ENCODE peak calls at places on chromosome 3, in five cellular contexts. Z is fibroblast of lung; X is CD4-positive, CD25-positive, alpha-beta regulatory T cell; G is transverse colon; K is small intestine. V is an unnamed sample.

GRCh38 chr3:160575589-160575988 is 10.2 kb upstream of the KPNA4 start:
- DNase-seq in K (no peak), Z (no peak), X (no peak), G (no peak), V (no peak)

GRCh38 chr3:122520861-122521260 is 6.1 kb upstream of the KPNA1 start:
- DNase-seq in X (no peak), G (no peak), K (no peak), Z (no peak), V (no peak)

GRCh38 chr3:11566916-11567315 is 76.8 kb downstream of the VGLL4 start:
- DNase-seq in Z (no peak), X (no peak), K (no peak), G (no peak), V (no peak)

GRCh38 chr3:194640829-194641228 is 7.6 kb upstream of the TMEM44 start:
- DNase-seq in Z (peak; percentile 56), G (no peak), K (no peak), X (peak; percentile 62), V (no peak)

GRCh38 chr3:138938056-138938876 is 8.7 kb downstream of the FOXL2 start:
- DNase-seq in Z (no peak), K (no peak), X (no peak), G (no peak), V (no peak)

GRCh38 chr3:83890039-83890762 is 1068.6 kb upstream of the CADM2 start:
- DNase-seq in X (no peak), G (no peak), Z (peak; percentile 63), K (no peak), V (no peak)

GRCh38 chr3:64687781-64688515 is at the start of gene ADAMTS9:
- DNase-seq in Z (peak; percentile 73), G (peak; percentile 57), X (no peak), K (peak; percentile 52), V (peak; percentile 85)

GRCh38 chr3:114623420-114624046 is 329.7 kb downstream of the TIGIT start:
- DNase-seq in X (no peak), Z (peak; percentile 40), K (peak; percentile 17), G (no peak), V (no peak)

GRCh38 chr3:14890470-14890869 is 56.9 kb upstream of the NR2C2 start:
- DNase-seq in G (no peak), X (no peak), K (no peak), Z (no peak), V (no peak)

GRCh38 chr3:20043398-20043797 is 3.2 kb downstream of the KAT2B start:
- DNase-seq in G (peak; percentile 93), X (peak; percentile 77), K (peak; percentile 96), Z (peak; percentile 19), V (peak; percentile 93)

GRCh38 chr3:81105761-81106160 is 655.7 kb downstream of the GBE1 start:
- DNase-seq in X (no peak), Z (peak; percentile 40), K (no peak), G (no peak), V (no peak)

GRCh38 chr3:122964844-122965243 is 62.7 kb downstream of the SEMA5B start:
- DNase-seq in X (no peak), G (no peak), K (no peak), Z (no peak), V (no peak)

GRCh38 chr3:23941440-23941839 is 3.6 kb upstream of the NR1D2 start:
- DNase-seq in X (no peak), K (no peak), Z (no peak), G (no peak), V (no peak)

GRCh38 chr3:76021376-76021775 is 236.0 kb upstream of the ZNF717 start:
- DNase-seq in K (no peak), G (no peak), X (no peak), Z (no peak), V (no peak)

GRCh38 chr3:10600159-10601125 is 95.1 kb upstream of the ATP2B2 start:
- DNase-seq in Z (peak; percentile 50), G (no peak), X (no peak), K (no peak), V (no peak)

GRCh38 chr3:13186416-13186815 is 113.2 kb upstream of the IQSEC1 start:
- DNase-seq in X (no peak), Z (no peak), K (no peak), G (no peak), V (no peak)

GRCh38 chr3:191397771-191398170 is 63.2 kb upstream of the PYDC2 start:
- DNase-seq in Z (peak; percentile 49), K (no peak), X (no peak), G (no peak), V (no peak)

GRCh38 chr3:126468028-126468891 is 7.4 kb downstream of the ZXDC start:
- DNase-seq in Z (no peak), G (no peak), X (no peak), K (no peak), V (peak; percentile 61)

GRCh38 chr3:169505577-169506155 is 157.8 kb downstream of the MECOM start:
- DNase-seq in X (no peak), K (no peak), Z (no peak), G (no peak), V (no peak)

GRCh38 chr3:168186293-168186983 is 90.7 kb upstream of the GOLIM4 start:
- DNase-seq in Z (no peak), K (no peak), X (no peak), G (no peak), V (no peak)

GRCh38 chr3:52891164-52891563 is 6.2 kb downstream of the STIMATE start:
- DNase-seq in G (no peak), Z (no peak), K (no peak), X (peak; percentile 51), V (no peak)

GRCh38 chr3:107260221-107260620 is 117.0 kb upstream of the CCDC54 start:
- DNase-seq in G (no peak), K (no peak), X (no peak), Z (no peak), V (no peak)

GRCh38 chr3:29026301-29026700 is 254.6 kb upstream of the RBMS3 start:
- DNase-seq in X (peak; percentile 14), Z (no peak), G (no peak), K (no peak), V (no peak)

GRCh38 chr3:162879163-162879562 is 1382.6 kb downstream of the OTOL1 start:
- DNase-seq in K (no peak), G (no peak), X (no peak), Z (no peak), V (no peak)

GRCh38 chr3:123295171-123295900 is 93.6 kb downstream of the SEC22A start:
- DNase-seq in G (no peak), X (no peak), K (no peak), Z (no peak), V (no peak)

GRCh38 chr3:11350374-11350773 is 78.2 kb downstream of the ATG7 start:
- DNase-seq in K (no peak), Z (peak; percentile 13), G (no peak), X (no peak), V (no peak)

GRCh38 chr3:12829404-12829803 is 12.0 kb downstream of the RPL32 start:
- DNase-seq in X (no peak), Z (no peak), G (no peak), K (no peak), V (no peak)

GRCh38 chr3:13475871-13476590 is 4.1 kb upstream of the HDAC11 start:
- DNase-seq in G (no peak), K (no peak), Z (no peak), X (no peak), V (no peak)

GRCh38 chr3:49859576-49860305 is 3.4 kb upstream of the TRAIP start:
- DNase-seq in X (no peak), G (no peak), K (no peak), Z (no peak), V (no peak)

GRCh38 chr3:143170676-143171075 is 51.1 kb downstream of the CHST2 start:
- DNase-seq in K (peak; percentile 14), G (no peak), Z (peak; percentile 64), X (no peak), V (no peak)

GRCh38 chr3:177811835-177812234 is 614.6 kb upstream of the TBL1XR1 start:
- DNase-seq in K (no peak), X (no peak), G (no peak), Z (no peak), V (no peak)

GRCh38 chr3:4680881-4681300 is 187.7 kb downstream of the ITPR1 start:
- DNase-seq in X (no peak), K (no peak), Z (peak; percentile 66), G (no peak), V (no peak)

GRCh38 chr3:7682822-7683229 is 818.8 kb upstream of the LMCD1 start:
- DNase-seq in X (no peak), Z (peak; percentile 97), K (no peak), G (no peak), V (peak; percentile 53)

GRCh38 chr3:7683431-7683830 is 818.2 kb upstream of the LMCD1 start:
- DNase-seq in Z (no peak), K (no peak), X (no peak), G (no peak), V (no peak)

GRCh38 chr3:7687428-7688147 is 814.0 kb upstream of the LMCD1 start:
- DNase-seq in K (no peak), X (no peak), Z (no peak), G (no peak), V (no peak)

DNA sequence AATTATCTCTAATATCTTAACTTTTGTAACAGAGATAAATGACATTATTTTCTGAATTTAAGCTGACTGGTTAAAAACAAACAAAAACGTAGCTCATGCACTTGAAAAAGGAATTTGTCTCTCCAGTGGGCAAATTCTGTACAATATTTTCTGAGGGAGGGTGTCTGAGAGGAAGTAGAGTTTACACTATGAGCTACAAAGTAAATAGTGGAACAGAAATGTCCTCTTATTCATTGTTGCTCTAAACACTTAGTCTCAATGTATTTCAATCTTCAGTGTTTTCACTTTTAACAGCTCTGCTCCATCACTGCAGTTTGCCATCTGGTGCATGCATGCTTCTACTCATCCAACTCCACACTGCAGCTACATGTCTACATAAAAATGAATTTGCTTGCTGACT is 817.4 kb upstream of the LMCD1 start:
- DNase-seq in Z (no peak), G (no peak), K (no peak), X (no peak), V (no peak)
- H3K27ac ChIP-seq in Z (no peak overlapping the region), G (no peak overlapping the region), K (no peak overlapping the region), X (no peak overlapping the region), V (no peak overlapping the region)

DNA sequence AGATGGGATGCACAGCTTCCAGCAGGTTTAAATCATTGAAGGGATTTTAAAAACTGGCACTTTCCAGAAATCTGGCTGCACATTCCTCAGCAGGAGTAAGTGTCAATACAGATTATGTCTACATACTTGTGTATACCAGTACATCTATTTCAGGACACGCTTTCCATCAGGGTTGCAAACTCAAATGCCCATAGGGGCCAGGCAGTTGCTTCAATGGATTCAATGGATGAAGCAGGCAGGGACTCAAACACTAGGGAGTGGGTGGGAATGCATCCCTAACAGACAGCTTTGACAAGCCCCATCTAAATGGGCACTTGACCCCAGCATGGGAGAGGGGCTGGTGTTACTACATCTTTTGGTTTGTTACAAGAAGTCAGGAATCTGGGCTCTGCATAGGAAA is 136.8 kb downstream of the FOXP1 start:
- DNase-seq in X (no peak), G (no peak), Z (no peak), K (no peak), V (no peak)
- H3K4me3 ChIP-seq in X (peak overlapping the region; percentile 43), G (no peak overlapping the region), Z (no peak overlapping the region), K (no peak overlapping the region), V (no peak overlapping the region)

GRCh38 chr3:152299243-152299976 is 30.7 kb downstream of the MBNL1 start:
- DNase-seq in G (no peak), X (peak; percentile 71), Z (no peak), K (no peak), V (no peak)
- H3K27me3 ChIP-seq in G (no peaks in the 10 kb centered on the region), X (no peaks in the 10 kb centered on the region), Z (no peaks in the 10 kb centered on the region), K (no peaks in the 10 kb centered on the region), V (no peaks in the 10 kb centered on the region)

DNA sequence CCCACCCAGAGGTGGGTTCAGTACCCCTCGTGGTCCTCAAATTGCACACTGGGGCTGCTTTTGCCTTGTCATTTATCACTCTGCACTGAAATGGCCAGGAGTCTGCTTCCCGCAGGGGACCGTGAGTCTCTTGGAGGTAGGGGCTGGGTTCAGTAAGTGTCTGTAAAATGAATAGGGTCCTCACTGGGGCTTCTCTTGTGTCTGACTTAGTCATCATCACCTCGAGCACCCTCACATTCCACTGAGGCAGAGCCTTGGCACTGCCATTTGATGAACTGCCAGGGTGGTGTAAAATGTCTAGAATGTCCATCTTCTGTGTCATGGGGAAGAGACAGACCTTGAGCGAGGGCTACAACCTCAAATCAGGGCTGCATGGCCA is 61.0 kb upstream of the RYK start:
- DNase-seq in Z (peak; percentile 65), K (no peak), G (no peak), X (no peak), V (no peak)
- H3K27ac ChIP-seq in Z (peak overlapping the region; percentile 7), K (peak overlapping the region; percentile 28), G (peak overlapping the region; percentile 79), X (no peak overlapping the region), V (no peak overlapping the region)